ENCODE peak calls at places on chromosomes 1 and 21, in five cellular contexts. E is HAP-1, H is T follicular helper cell, V is NCI-H2081, L is WTC11. N is an unnamed sample.

GRCh38 chr1:65483993-65484754 is 63.7 kb downstream of the LEPR start:
- DNase-seq in L (no peak), H (no peak), E (no peak), V (no peak), N (peak; percentile 45)

GRCh38 chr1:59218521-59219236 is 78.2 kb upstream of the FGGY start:
- DNase-seq in H (no peak), E (no peak), V (no peak), L (no peak), N (no peak)

GRCh38 chr1:58361134-58361533 is 185.4 kb downstream of the OMA1 start:
- DNase-seq in V (no peak), L (no peak), H (no peak), E (no peak), N (no peak)

GRCh38 chr1:53391982-53392381 is 64.1 kb upstream of the LRP8 start:
- DNase-seq in V (no peak), E (no peak), L (no peak), H (no peak), N (no peak)

GRCh38 chr1:156534424-156535060 is 34.0 kb upstream of the MEF2D start:
- DNase-seq in E (no peak), V (no peak), L (no peak), H (no peak), N (no peak)

GRCh38 chr21:31630062-31630711 is 29.3 kb upstream of the SOD1 start:
- DNase-seq in L (no peak), H (no peak), E (peak; percentile 13), V (no peak), N (peak; percentile 92)

GRCh38 chr1:41357451-41358151 is 3.6 kb upstream of the FOXO6 start:
- DNase-seq in H (no peak), L (peak; percentile 17), E (no peak), V (no peak), N (no peak)

GRCh38 chr1:223885614-223886013 is 39.9 kb upstream of the TP53BP2 start:
- DNase-seq in E (no peak), H (no peak), V (no peak), L (no peak), N (no peak)

GRCh38 chr1:61659061-61659460 is 65.9 kb downstream of the TM2D1 start:
- DNase-seq in H (no peak), E (no peak), L (no peak), V (no peak), N (no peak)

GRCh38 chr1:214551052-214551435 is 358 bp downstream of the PTPN14 start:
- DNase-seq in E (peak; percentile 76), V (no peak), L (peak; percentile 56), H (no peak), N (peak; percentile 47)

GRCh38 chr1:101262601-101263348 is 26.0 kb downstream of the S1PR1 start:
- DNase-seq in H (peak; percentile 16), V (no peak), E (no peak), L (no peak), N (no peak)

GRCh38 chr21:29091032-29091431 is 17.6 kb upstream of the CCT8 start:
- DNase-seq in V (no peak), L (no peak), E (no peak), H (no peak), N (no peak)

N was measured in pancreas.